ENCODE peak calls at places on chromosomes 13 and 19, in ten cellular contexts. B is A549; K is heart right ventricle; C is heart left ventricle; F is MCF 10A; G is RWPE1; Q is nephron progenitor cell; U is CD4-positive, alpha-beta T cell; A is progenitor cell of endocrine pancreas; L is breast epithelium. Y is an unnamed sample.

GRCh38 chr19:2719910-2720776 is 1.0 kb downstream of the DIRAS1 start:
- DNase-seq in C (peak; percentile 84), K (peak; percentile 50), F (peak; percentile 12), L (no peak), Q (peak; percentile 29), U (no peak), B (no peak), G (no peak), A (no peak), Y (peak; percentile 18)

GRCh38 chr19:36213793-36214387 is 575 bp downstream of the ZNF565 start:
- DNase-seq in K (no peak), U (no peak), L (no peak), B (no peak), C (peak; percentile 44), Q (no peak), A (no peak), F (peak; percentile 2), G (no peak), Y (no peak)

GRCh38 chr13:27182844-27183497 is 11.4 kb upstream of the USP12 start:
- DNase-seq in K (peak; percentile 41), G (no peak), U (no peak), B (peak; percentile 84), F (peak; percentile 63), C (peak; percentile 62), Q (no peak), L (peak; percentile 30), A (no peak), Y (no peak)

GRCh38 chr19:1411255-1412191 is 4.1 kb downstream of the DAZAP1 start:
- DNase-seq in Q (no peak), B (no peak), F (no peak), K (peak; percentile 75), C (peak; percentile 92), U (no peak), A (no peak), G (no peak), L (no peak), Y (no peak)

GRCh38 chr19:10321874-10322835 is 6.3 kb upstream of the FDX2 start:
- DNase-seq in G (no peak), C (no peak), U (no peak), L (no peak), B (no peak), F (no peak), K (no peak), Q (no peak), A (no peak), Y (no peak)

GRCh38 chr19:47021536-47022139 is 2.0 kb downstream of the NPAS1 start:
- DNase-seq in L (no peak), Q (peak; percentile 55), U (no peak), C (no peak), K (no peak), G (no peak), B (peak; percentile 53), F (no peak), A (no peak), Y (no peak)

GRCh38 chr19:46416077-46416709 is 2.8 kb upstream of the CCDC8 start:
- DNase-seq in L (peak; percentile 79), C (peak; percentile 94), Q (peak; percentile 99), B (peak; percentile 85), A (peak; percentile 83), G (peak; percentile 65), F (peak; percentile 61), K (peak; percentile 91), U (peak; percentile 40), Y (peak; percentile 91)

GRCh38 chr13:75785130-75785529 is 149.0 kb downstream of the LMO7 start:
- DNase-seq in G (no peak), Q (no peak), K (no peak), U (no peak), L (no peak), F (peak; percentile 52), A (no peak), B (no peak), C (no peak), Y (no peak)

GRCh38 chr13:30739646-30740642 is 4.6 kb downstream of the ALOX5AP start:
- DNase-seq in C (no peak), G (peak; percentile 81), L (no peak), A (no peak), B (peak; percentile 11), K (no peak), F (peak; percentile 78), U (peak; percentile 54), Q (no peak), Y (no peak)

DNA sequence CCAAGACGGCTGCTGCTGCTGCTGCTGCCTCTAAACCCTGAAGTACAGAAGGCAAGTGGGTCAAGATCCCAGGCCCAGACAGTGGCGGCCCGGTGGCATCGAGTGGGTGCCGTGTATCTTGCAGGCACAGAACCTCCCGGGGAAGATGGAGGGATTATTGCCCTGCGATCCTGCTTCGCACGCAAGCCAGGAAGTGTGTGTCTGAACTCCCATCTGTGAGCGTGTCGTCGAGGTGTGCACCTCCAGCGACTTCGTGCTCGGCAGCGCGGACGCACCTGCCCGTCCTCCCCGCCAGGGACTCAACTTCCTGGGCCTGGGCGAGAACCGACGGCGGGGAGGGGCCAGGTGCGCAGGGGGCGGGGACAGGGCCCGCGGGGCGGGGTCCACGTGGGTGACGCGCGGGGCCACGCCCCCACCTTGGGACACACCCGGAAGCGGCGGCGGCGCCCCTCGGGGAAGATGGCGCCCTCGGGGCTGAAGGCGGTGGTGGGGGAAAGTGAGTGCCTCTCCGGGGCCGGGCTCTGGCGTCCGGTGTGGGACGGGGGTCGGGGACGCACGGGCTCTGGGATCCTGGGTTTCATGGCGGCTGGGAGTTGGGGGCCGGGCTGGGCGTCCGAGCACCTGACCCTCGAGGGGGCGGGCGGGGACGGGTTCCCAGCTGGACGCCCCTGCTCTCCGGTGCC is at the start of gene STXBP2:
- DNase-seq in G (peak; percentile 88), B (peak; percentile 75), C (peak; percentile 54), K (peak; percentile 66), A (peak; percentile 85), F (peak; percentile 80), U (peak; percentile 94), Q (peak; percentile 83), L (peak; percentile 80), Y (no peak)
- TF ChIP-seq CTCF in G (no peak), B (no peak), C (no peak), K (no peak), A (peak; percentile 38), F (no peak), U (no peak), Q (no peak), L (peak; percentile 67), Y (peak; percentile 26)

GRCh38 chr13:40187836-40188591 is 478.4 kb downstream of the FOXO1 start:
- DNase-seq in F (no peak), A (no peak), B (no peak), G (no peak), Q (no peak), L (no peak), C (no peak), K (no peak), U (peak; percentile 66), Y (no peak)
- TF ChIP-seq CTCF in F (no peak), A (no peak), B (no peak), G (no peak), Q (no peak), L (no peak), C (no peak), K (no peak), U (peak; percentile 15), Y (no peak)

GRCh38 chr13:28566891-28567290 is 72.0 kb upstream of the FLT1 start:
- DNase-seq in G (no peak), C (no peak), L (no peak), K (no peak), Q (no peak), U (no peak), B (no peak), A (no peak), F (no peak), Y (no peak)

GRCh38 chr13:28564030-28564429 is 69.1 kb upstream of the FLT1 start:
- DNase-seq in B (no peak), L (peak; percentile 55), G (peak; percentile 38), F (no peak), C (no peak), Q (no peak), U (no peak), K (no peak), A (no peak), Y (no peak)

GRCh38 chr13:28569886-28570285 is 75.0 kb upstream of the FLT1 start:
- DNase-seq in A (no peak), Q (no peak), U (no peak), C (no peak), B (no peak), L (no peak), F (no peak), G (no peak), K (no peak), Y (no peak)

GRCh38 chr13:28566283-28566682 is 71.4 kb upstream of the FLT1 start:
- DNase-seq in K (no peak), Q (no peak), B (no peak), A (no peak), U (no peak), G (no peak), C (no peak), L (no peak), F (no peak), Y (no peak)

DNA sequence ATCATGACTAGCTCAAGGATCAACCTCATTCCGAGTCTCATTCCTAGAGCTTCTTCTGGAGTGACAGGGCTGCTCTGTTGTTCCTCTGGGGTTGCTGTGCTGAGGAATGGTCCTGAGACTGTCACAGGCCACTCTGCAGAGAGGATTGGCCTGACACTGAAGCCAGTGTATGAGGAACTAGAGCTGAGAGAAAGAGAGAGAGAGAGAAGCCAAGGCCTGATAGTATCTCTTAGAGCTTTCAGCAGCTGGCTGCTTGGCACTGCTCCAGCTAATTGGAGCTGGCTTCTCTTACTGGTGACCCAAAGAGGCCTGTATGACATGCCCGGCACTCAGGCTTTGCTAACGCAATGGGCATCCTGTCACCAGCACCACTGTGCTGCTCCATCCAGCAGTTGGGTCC is 73.4 kb upstream of the FLT1 start:
- DNase-seq in K (peak; percentile 77), A (no peak), C (peak; percentile 90), G (no peak), U (no peak), F (no peak), L (peak; percentile 44), Q (no peak), B (no peak), Y (no peak)
- TF ChIP-seq CTCF in K (no peak), A (no peak), C (no peak), G (no peak), U (no peak), F (no peak), L (no peak), Q (no peak), B (no peak), Y (no peak)

GRCh38 chr13:99377641-99378040 is 70.4 kb upstream of the GPR183 start:
- DNase-seq in B (no peak), Q (no peak), K (no peak), U (no peak), C (no peak), A (no peak), F (no peak), L (no peak), G (no peak), Y (no peak)
- TF ChIP-seq CTCF in B (no peak), Q (no peak), K (no peak), U (no peak), C (no peak), A (no peak), F (no peak), L (no peak), G (no peak), Y (no peak)